ENCODE peak calls at places on chromosomes 3 and 15, in five cellular contexts. H is BE2C; W is CD8-positive, alpha-beta T cell; F is astrocyte of the spinal cord; L is PC-3. M is an unnamed sample.

GRCh38 chr3:145024700-145025099 is 1053.1 kb downstream of the DIPK2A start:
- DNase-seq in F (no peak), L (no peak), W (no peak), H (no peak), M (no peak)

GRCh38 chr3:196974661-196975060 is 6.0 kb upstream of the PIGZ start:
- DNase-seq in L (no peak), W (no peak), H (no peak), F (no peak), M (no peak)

GRCh38 chr3:15205934-15206661 is at the start of gene CAPN7:
- DNase-seq in L (peak; percentile 96), F (peak; percentile 93), H (peak; percentile 92), W (peak; percentile 96), M (peak; percentile 78)

GRCh38 chr15:74725241-74725774 is at the start of gene CYP1A1:
- DNase-seq in W (no peak), F (no peak), H (no peak), L (peak; percentile 39), M (no peak)

GRCh38 chr3:13461169-13462124 is 18.7 kb upstream of the HDAC11 start:
- DNase-seq in W (peak; percentile 82), L (peak; percentile 87), F (peak; percentile 27), H (peak; percentile 70), M (peak; percentile 85)

GRCh38 chr15:37877851-37878577 is 56.4 kb upstream of the TMCO5A start:
- DNase-seq in F (peak; percentile 83), H (no peak), L (peak; percentile 91), W (no peak), M (no peak)

GRCh38 chr3:51670053-51670666 is 892 bp upstream of the TEX264 start:
- DNase-seq in H (no peak), F (no peak), L (peak; percentile 19), W (no peak), M (no peak)

GRCh38 chr3:195249858-195250464 is 21.0 kb downstream of the XXYLT1 start:
- DNase-seq in L (no peak), F (no peak), H (no peak), W (peak; percentile 21), M (no peak)

GRCh38 chr3:159669024-159669476 is 319.6 kb upstream of the IL12A start:
- DNase-seq in L (peak; percentile 10), H (no peak), F (peak; percentile 69), W (no peak), M (no peak)

GRCh38 chr3:105781871-105782270 is 86.9 kb downstream of the CBLB start:
- DNase-seq in H (no peak), L (no peak), F (peak; percentile 29), W (no peak), M (no peak)

GRCh38 chr3:11535207-11535960 is 108.3 kb downstream of the VGLL4 start:
- DNase-seq in W (no peak), H (no peak), L (no peak), F (no peak), M (no peak)
- H3K4me3 ChIP-seq in W (no peak overlapping the region), H (no peak overlapping the region), L (no peak overlapping the region), F (no peak overlapping the region), M (no peak overlapping the region)

GRCh38 chr3:71430941-71431552 is 152.5 kb downstream of the FOXP1 start:
- DNase-seq in L (peak; percentile 71), W (peak; percentile 46), H (no peak), F (no peak), M (no peak)
- H3K4me3 ChIP-seq in L (no peak overlapping the region), W (no peak overlapping the region), H (no peak overlapping the region), F (no peak overlapping the region), M (no peak overlapping the region)

DNA sequence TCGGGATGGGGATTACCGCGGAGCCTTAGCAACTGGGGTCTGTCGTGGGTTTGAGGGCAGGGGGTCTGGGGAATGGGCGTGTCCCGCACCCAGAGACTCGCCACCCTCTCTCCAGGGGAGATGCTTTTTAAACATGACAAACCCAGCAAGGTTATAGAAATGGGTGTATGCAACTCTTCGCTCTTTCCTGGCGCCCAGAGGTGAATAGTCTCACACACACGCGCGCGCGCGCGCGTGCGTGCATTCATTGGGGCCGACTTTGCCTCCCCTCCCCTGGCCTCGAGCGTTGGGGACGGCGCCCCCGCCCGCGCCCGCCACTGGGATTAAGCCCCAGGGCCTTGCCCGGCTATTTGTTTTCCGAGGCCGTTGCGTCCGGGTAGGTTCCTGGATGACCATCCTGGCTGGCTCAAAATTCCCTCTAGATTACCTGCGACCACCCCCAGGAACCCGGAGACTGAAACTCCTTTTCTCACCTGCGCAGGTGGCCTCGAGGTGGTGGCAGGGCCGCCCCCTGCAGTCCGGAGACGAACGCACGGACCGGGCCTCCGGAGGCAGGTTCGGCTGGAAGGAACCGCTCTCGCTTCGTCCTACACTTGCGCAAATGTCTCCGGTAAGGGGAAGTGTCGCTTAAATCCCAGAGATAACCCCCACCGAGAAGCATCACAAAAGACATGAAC is 777 bp downstream of the GPR160 start:
- DNase-seq in H (peak; percentile 15), W (peak; percentile 65), F (no peak), L (peak; percentile 52), M (no peak)
- H3K4me3 ChIP-seq in H (peak overlapping the region; percentile 60), W (peak overlapping the region; percentile 82), F (peak overlapping the region; percentile 33), L (peak overlapping the region; percentile 77), M (peak overlapping the region; percentile 50)

DNA sequence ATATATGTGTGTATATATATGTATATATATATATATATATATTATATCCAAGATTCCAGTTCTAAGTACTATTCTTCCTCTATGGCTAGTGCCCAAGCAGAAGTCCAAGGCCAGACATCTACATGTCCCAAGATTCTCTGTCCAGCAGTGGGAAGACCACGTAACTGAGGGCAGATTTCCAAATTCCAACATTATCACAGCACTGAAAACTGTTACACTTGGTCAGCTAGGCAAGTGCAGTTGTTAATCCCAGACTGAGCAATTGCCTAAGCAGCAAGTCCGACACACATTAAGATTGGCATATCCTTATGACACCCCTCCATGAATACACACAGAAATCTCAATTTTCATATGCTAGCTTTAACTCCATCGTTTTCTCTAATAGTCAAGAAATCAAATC is 1148.5 kb downstream of the IGSF11 start:
- DNase-seq in H (no peak), W (no peak), L (no peak), F (no peak), M (no peak)
- H3K4me3 ChIP-seq in H (no peak overlapping the region), W (no peak overlapping the region), L (no peak overlapping the region), F (no peak overlapping the region), M (no peak overlapping the region)

GRCh38 chr15:83063555-83063954 is 3.5 kb downstream of the BTBD1 start:
- DNase-seq in L (no peak), W (no peak), H (no peak), F (no peak), M (no peak)
- H3K4me3 ChIP-seq in L (peak overlapping the region; percentile 79), W (no peak overlapping the region), H (no peak overlapping the region), F (no peak overlapping the region), M (no peak overlapping the region)